ENCODE peak calls at places on chromosomes 3 and 15, in six cellular contexts. One of them, this sample, is unnamed. For H3K4me1, the result is how much of the 10 kb centered on the place peaks cover.

GRCh38 chr3:21290557-21290956 is 460.5 kb downstream of the ZNF385D start:
- DNase-seq in vagina: no peak
- DNase-seq in CD8-positive, alpha-beta T cell: no peak
- DNase-seq in colonic mucosa: no peak
- DNase-seq in aorta: no peak
- DNase-seq in small intestine: no peak
- DNase-seq in this sample: no peak

GRCh38 chr3:153621988-153622387 is 460.0 kb downstream of the RAP2B start:
- DNase-seq in small intestine: peak
- DNase-seq in aorta: no peak
- DNase-seq in colonic mucosa: no peak
- DNase-seq in CD8-positive, alpha-beta T cell: no peak
- DNase-seq in vagina: no peak
- DNase-seq in this sample: no peak

GRCh38 chr3:65894679-65895078 is 144.0 kb downstream of the MAGI1 start:
- DNase-seq in aorta: no peak
- DNase-seq in vagina: no peak
- DNase-seq in small intestine: no peak
- DNase-seq in colonic mucosa: no peak
- DNase-seq in CD8-positive, alpha-beta T cell: no peak
- DNase-seq in this sample: no peak

GRCh38 chr15:44633603-44634002 is 29.9 kb downstream of the SPG11 start:
- DNase-seq in small intestine: no peak
- DNase-seq in vagina: no peak
- DNase-seq in colonic mucosa: no peak
- DNase-seq in CD8-positive, alpha-beta T cell: no peak
- DNase-seq in aorta: no peak
- DNase-seq in this sample: no peak

GRCh38 chr15:31483924-31484368 is 157.3 kb downstream of the KLF13 start:
- DNase-seq in aorta: no peak
- DNase-seq in colonic mucosa: no peak
- DNase-seq in CD8-positive, alpha-beta T cell: no peak
- DNase-seq in vagina: peak
- DNase-seq in small intestine: no peak
- DNase-seq in this sample: no peak

GRCh38 chr3:185308126-185308754 is 54.4 kb upstream of the EHHADH start:
- DNase-seq in vagina: no peak
- DNase-seq in aorta: no peak
- DNase-seq in CD8-positive, alpha-beta T cell: no peak
- DNase-seq in colonic mucosa: peak
- DNase-seq in small intestine: peak
- DNase-seq in this sample: no peak

GRCh38 chr3:169041677-169042171 is 621.8 kb downstream of the MECOM start:
- DNase-seq in small intestine: peak
- DNase-seq in colonic mucosa: no peak
- DNase-seq in vagina: no peak
- DNase-seq in CD8-positive, alpha-beta T cell: no peak
- DNase-seq in aorta: no peak
- DNase-seq in this sample: no peak

GRCh38 chr15:68209735-68210408 is 4.7 kb upstream of the CALML4 start:
- DNase-seq in small intestine: no peak
- DNase-seq in vagina: peak
- DNase-seq in CD8-positive, alpha-beta T cell: no peak
- DNase-seq in colonic mucosa: no peak
- DNase-seq in aorta: peak
- DNase-seq in this sample: peak

GRCh38 chr15:20646529-20647142 is 105.0 kb upstream of the GOLGA6L6 start:
- DNase-seq in colonic mucosa: no peak
- DNase-seq in small intestine: no peak
- DNase-seq in vagina: no peak
- DNase-seq in aorta: peak
- DNase-seq in CD8-positive, alpha-beta T cell: no peak
- DNase-seq in this sample: no peak

GRCh38 chr3:36212291-36212690 is 168.0 kb upstream of the STAC start:
- DNase-seq in aorta: no peak
- DNase-seq in small intestine: no peak
- DNase-seq in colonic mucosa: no peak
- DNase-seq in vagina: no peak
- DNase-seq in CD8-positive, alpha-beta T cell: no peak
- DNase-seq in this sample: no peak

GRCh38 chr3:11530153-11530721 is 113.5 kb downstream of the VGLL4 start:
- DNase-seq in CD8-positive, alpha-beta T cell: no peak
- DNase-seq in vagina: no peak
- DNase-seq in small intestine: no peak
- DNase-seq in aorta: peak
- DNase-seq in colonic mucosa: no peak
- DNase-seq in this sample: peak

GRCh38 chr3:43338295-43338694 is 52.0 kb downstream of the SNRK start:
- DNase-seq in small intestine: no peak
- DNase-seq in colonic mucosa: no peak
- DNase-seq in vagina: no peak
- DNase-seq in CD8-positive, alpha-beta T cell: no peak
- DNase-seq in aorta: no peak
- DNase-seq in this sample: no peak

GRCh38 chr15:48790716-48791115 is 20.2 kb downstream of the CEP152 start:
- DNase-seq in small intestine: no peak
- DNase-seq in colonic mucosa: no peak
- DNase-seq in aorta: no peak
- DNase-seq in vagina: no peak
- DNase-seq in CD8-positive, alpha-beta T cell: no peak
- DNase-seq in this sample: no peak

GRCh38 chr3:23055733-23056376 is 147.3 kb upstream of the UBE2E2 start:
- DNase-seq in CD8-positive, alpha-beta T cell: no peak
- DNase-seq in aorta: no peak
- DNase-seq in colonic mucosa: no peak
- DNase-seq in vagina: no peak
- DNase-seq in small intestine: no peak
- DNase-seq in this sample: no peak

GRCh38 chr3:10596746-10597448 is 91.5 kb upstream of the ATP2B2 start:
- DNase-seq in aorta: no peak
- DNase-seq in vagina: no peak
- DNase-seq in small intestine: no peak
- DNase-seq in colonic mucosa: no peak
- DNase-seq in CD8-positive, alpha-beta T cell: no peak
- DNase-seq in this sample: no peak

DNA sequence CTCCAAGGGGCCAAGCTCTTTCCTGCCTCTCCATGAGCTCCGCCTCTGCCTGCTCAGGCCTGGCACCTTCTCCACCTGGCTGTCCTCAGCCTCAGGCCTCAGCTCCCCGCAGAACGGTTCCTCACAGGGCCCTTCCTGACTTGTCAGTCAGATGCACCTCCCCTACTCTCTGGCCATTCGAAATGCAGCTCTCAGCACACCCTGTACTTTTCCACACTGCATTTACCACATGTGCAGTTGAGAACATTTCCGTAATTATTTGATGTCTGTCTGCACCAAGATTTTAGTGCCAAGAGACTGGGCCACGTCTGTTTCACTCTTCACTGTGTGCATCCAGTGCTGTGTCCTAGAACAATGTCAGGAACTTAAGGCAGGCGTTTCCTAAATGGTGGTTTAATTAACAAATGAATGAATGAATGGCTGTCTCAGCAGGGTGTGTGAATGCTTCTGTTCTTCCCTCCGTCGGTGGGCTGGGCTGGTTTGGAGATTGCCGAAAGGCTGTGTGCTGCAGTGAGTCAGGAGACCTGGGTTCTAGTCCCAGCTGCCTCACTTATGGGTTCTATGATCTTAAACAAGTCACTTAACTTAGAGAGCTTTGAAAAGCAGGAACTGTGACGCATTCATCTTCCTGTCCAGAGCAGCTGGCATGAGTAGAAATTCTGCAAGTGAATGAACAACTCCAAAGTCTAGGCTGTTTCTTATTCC is 5.4 kb downstream of the MUC4 start:
- DNase-seq in aorta: peak
- DNase-seq in vagina: no peak
- DNase-seq in colonic mucosa: peak
- DNase-seq in CD8-positive, alpha-beta T cell: no peak
- DNase-seq in small intestine: no peak
- DNase-seq in this sample: no peak
- H3K27ac ChIP-seq in aorta: no peak
- H3K27ac ChIP-seq in vagina: no peak
- H3K27ac ChIP-seq in colonic mucosa: peak
- H3K27ac ChIP-seq in CD8-positive, alpha-beta T cell: no peak
- H3K27ac ChIP-seq in small intestine: no peak
- H3K27ac ChIP-seq in this sample: peak

GRCh38 chr3:15359677-15360397 is 27.5 kb upstream of the SH3BP5 start:
- DNase-seq in vagina: no peak
- DNase-seq in CD8-positive, alpha-beta T cell: no peak
- DNase-seq in aorta: no peak
- DNase-seq in colonic mucosa: no peak
- DNase-seq in small intestine: no peak
- DNase-seq in this sample: no peak

GRCh38 chr3:15356186-15356585 is 23.8 kb upstream of the SH3BP5 start:
- DNase-seq in small intestine: no peak
- DNase-seq in CD8-positive, alpha-beta T cell: no peak
- DNase-seq in vagina: no peak
- DNase-seq in colonic mucosa: no peak
- DNase-seq in aorta: no peak
- DNase-seq in this sample: no peak

GRCh38 chr3:15361494-15362214 is 29.3 kb upstream of the SH3BP5 start:
- DNase-seq in colonic mucosa: no peak
- DNase-seq in CD8-positive, alpha-beta T cell: no peak
- DNase-seq in small intestine: no peak
- DNase-seq in vagina: no peak
- DNase-seq in aorta: no peak
- DNase-seq in this sample: no peak

DNA sequence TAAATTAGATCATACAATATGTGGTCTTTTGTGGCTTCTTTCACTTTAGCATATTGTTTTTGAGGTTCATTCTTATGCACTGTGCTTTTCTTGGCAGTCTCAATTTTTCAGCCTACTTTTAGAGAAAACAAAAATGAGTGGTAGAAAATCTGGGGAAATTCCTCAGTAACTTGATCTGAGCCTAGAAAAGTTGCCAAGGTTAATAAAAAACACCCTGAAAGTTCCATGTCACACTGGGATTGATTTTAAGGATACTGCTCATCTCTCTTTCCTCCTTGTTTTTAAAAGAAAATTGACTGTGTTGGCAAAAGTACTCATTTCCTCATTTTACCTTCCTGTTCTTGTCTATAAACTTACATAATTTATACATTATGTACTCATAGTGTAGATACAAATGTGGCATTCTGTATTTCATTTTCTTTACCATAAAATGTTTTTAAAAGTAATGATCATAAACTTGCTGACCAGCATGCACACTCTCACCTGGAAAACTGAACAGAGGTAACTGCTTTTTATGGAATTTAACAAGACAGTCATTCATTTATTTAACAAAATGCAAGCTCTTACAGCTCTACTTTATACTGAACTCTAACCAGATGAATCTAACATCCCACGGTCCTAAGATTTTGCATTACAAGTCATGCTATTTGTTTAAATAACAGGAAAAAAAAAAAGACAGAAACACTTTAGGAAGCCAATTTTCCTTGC is 28.6 kb upstream of the SH3BP5 start:
- DNase-seq in aorta: no peak
- DNase-seq in vagina: no peak
- DNase-seq in CD8-positive, alpha-beta T cell: no peak
- DNase-seq in colonic mucosa: no peak
- DNase-seq in small intestine: no peak
- DNase-seq in this sample: no peak
- H3K4me1 ChIP-seq in aorta: under half
- H3K4me1 ChIP-seq in vagina: under half
- H3K4me1 ChIP-seq in CD8-positive, alpha-beta T cell: under half
- H3K4me1 ChIP-seq in colonic mucosa: under half
- H3K4me1 ChIP-seq in small intestine: under half
- H3K4me1 ChIP-seq in this sample: under half

DNA sequence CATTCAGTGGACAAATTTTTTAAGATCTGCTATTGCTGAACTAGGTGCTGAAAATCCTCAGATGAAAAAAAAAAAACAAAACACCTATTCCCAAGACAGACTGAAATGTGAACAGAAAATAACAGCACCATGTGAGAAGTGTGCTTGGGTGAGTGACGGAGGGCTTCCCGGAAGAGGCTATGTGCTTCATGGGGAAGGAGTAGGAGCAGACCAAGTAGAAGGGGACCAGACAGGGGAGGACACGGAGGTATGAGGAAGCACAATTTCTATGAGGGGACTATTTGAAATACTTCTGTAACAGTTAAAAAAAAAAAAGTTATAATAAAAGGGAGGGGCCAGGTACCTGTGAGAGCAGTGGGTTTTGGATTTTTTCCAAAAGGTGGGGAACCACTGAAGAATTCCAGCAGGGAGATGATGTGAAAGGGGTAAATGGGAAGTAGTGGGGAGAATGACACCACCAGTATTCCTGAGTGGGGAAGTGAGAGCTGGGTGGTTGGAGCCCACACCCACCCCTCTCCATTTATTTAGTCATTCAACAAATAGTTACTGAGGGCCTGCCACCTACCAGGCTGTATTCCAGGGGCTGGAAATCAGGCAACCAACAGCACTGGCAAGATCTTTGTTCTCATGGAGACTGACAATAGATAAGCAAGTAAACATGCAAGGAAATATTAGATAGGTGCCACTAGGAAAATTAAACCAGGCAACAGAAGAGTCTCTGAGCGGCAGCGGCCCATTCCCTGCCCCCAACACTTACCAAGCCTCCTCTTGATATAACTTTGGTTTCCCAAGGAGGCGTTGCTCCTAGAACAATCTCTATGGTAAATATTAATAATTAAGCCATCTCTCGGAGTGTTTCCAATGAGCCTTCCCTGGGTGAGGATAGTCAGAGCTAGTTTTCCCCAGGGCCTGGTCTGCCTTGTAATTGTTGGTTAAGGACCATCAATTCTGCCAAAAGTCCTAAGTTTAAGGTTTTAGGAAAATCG is 3.8 kb upstream of the USP3 start:
- DNase-seq in CD8-positive, alpha-beta T cell: no peak
- DNase-seq in vagina: no peak
- DNase-seq in small intestine: peak
- DNase-seq in aorta: no peak
- DNase-seq in colonic mucosa: no peak
- DNase-seq in this sample: no peak
- H3K4me3 ChIP-seq in CD8-positive, alpha-beta T cell: no peak
- H3K4me3 ChIP-seq in vagina: peak
- H3K4me3 ChIP-seq in small intestine: no peak
- H3K4me3 ChIP-seq in aorta: no peak
- H3K4me3 ChIP-seq in colonic mucosa: no peak
- H3K4me3 ChIP-seq in this sample: peak

DNA sequence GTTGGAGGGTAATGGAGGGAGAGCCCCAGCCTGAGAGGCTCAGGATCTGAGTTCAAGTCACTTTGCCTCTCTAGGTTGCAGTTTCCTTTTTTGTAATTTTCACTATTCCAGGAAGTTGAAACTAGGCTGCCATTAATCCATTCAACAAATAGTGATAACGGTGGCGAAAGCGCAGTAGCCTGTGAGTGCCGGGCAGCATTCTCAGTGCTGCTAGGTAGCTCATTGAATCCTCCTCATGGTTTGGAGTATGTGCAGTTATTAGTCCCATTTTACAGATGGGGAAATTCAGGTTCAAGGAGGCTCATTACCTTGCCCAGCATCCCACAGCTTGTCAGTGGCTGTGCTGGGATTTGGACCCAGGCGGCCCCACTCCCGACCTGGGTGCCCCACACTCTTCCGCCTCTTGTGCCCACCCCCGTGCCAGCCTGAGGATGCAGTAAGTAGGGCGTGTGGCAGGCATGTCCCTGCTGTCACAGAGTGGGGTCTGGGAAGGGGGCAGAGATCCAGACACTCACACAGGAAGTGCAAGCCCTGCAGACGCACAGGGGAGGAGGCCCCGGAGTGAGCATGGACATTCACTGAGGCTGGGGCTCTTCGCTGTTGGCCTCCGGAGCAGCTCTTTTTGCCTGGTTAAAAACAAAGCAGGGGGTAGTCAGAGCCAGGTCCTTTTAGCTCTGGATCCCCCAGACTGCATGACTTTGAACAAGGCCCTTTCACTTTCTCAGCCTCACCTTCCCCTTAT is 58.8 kb downstream of the SLC6A6 start:
- DNase-seq in vagina: no peak
- DNase-seq in small intestine: no peak
- DNase-seq in aorta: no peak
- DNase-seq in CD8-positive, alpha-beta T cell: no peak
- DNase-seq in colonic mucosa: no peak
- DNase-seq in this sample: no peak
- H3K27ac ChIP-seq in vagina: peak
- H3K27ac ChIP-seq in small intestine: no peak
- H3K27ac ChIP-seq in aorta: no peak
- H3K27ac ChIP-seq in CD8-positive, alpha-beta T cell: no peak
- H3K27ac ChIP-seq in colonic mucosa: no peak
- H3K27ac ChIP-seq in this sample: peak